ENCODE peak calls at places on chromosomes 7 and 10, in ten cellular contexts. S is sciatic nerve; Z is gastrocnemius medialis; A is stimulated activated CD8-positive, alpha-beta memory T cell treated with anti-CD3 and anti-CD28 coated beads, Interleukin-15, amount 100 ng/mL, for 4 hours; C is lower lobe of right lung; P is NCI-H2029 treated with DMSO at 0.1 percent for 48 hours; Q is SJSA1; U is AG08396; W is T1000; D is small intestine. M is an unnamed sample.

GRCh38 chr10:30502266-30503058 is 68.5 kb downstream of the MAP3K8 start:
- DNase-seq in S (no peak), Z (no peak), A (peak), C (no peak), P (no peak), Q (no peak), U (no peak), W (no peak), D (peak), M (peak)

GRCh38 chr7:22372863-22373262 is 15.9 kb upstream of the RAPGEF5 start:
- DNase-seq in S (no peak), Z (no peak), A (no peak), C (no peak), P (no peak), Q (no peak), U (no peak), W (no peak), D (peak), M (peak)

GRCh38 chr10:102066421-102067068 is 1.4 kb downstream of the HPS6 start:
- DNase-seq in S (peak), Z (no peak), A (no peak), C (no peak), P (no peak), Q (no peak), U (no peak), W (no peak), D (peak), M (no peak)

GRCh38 chr7:154871483-154871882 is 131.4 kb downstream of the PAXIP1 start:
- DNase-seq in S (no peak), Z (no peak), A (no peak), C (no peak), P (no peak), Q (no peak), U (no peak), W (no peak), D (no peak), M (no peak)

GRCh38 chr10:103725242-103725641 is 130.1 kb downstream of the SH3PXD2A start:
- DNase-seq in S (no peak), Z (no peak), A (no peak), C (no peak), P (no peak), Q (no peak), U (no peak), W (no peak), D (no peak), M (no peak)

GRCh38 chr7:98073047-98073446 is 33.6 kb upstream of the LMTK2 start:
- DNase-seq in S (no peak), Z (no peak), A (no peak), C (no peak), P (no peak), Q (no peak), U (no peak), W (no peak), D (no peak), M (no peak)

GRCh38 chr7:144738708-144739314 is 97.0 kb downstream of the TPK1 start:
- DNase-seq in S (no peak), Z (no peak), A (no peak), C (no peak), P (no peak), Q (peak), U (peak), W (no peak), D (peak), M (peak)

GRCh38 chr7:22733761-22734160 is 6.8 kb downstream of the IL6 start:
- DNase-seq in S (no peak), Z (no peak), A (no peak), C (no peak), P (no peak), Q (no peak), U (no peak), W (no peak), D (no peak), M (no peak)

GRCh38 chr10:4074559-4075407 is 289.8 kb upstream of the KLF6 start:
- DNase-seq in S (no peak), Z (no peak), A (no peak), C (no peak), P (no peak), Q (no peak), U (no peak), W (no peak), D (no peak), M (no peak)

GRCh38 chr7:36017111-36017510 is 135.9 kb upstream of the EEPD1 start:
- DNase-seq in S (no peak), Z (no peak), A (no peak), C (no peak), P (no peak), Q (no peak), U (no peak), W (no peak), D (no peak), M (no peak)

GRCh38 chr10:3778708-3779108 is 6.3 kb downstream of the KLF6 start:
- DNase-seq in S (no peak), Z (no peak), A (no peak), C (no peak), P (no peak), Q (no peak), U (no peak), W (no peak), D (no peak), M (no peak)

GRCh38 chr10:36669615-36670325 is 455.6 kb upstream of the ANKRD30A start:
- DNase-seq in S (no peak), Z (no peak), A (no peak), C (no peak), P (no peak), Q (no peak), U (no peak), W (no peak), D (no peak), M (no peak)

GRCh38 chr10:22633106-22633505 is 81.3 kb downstream of the PIP4K2A start:
- DNase-seq in S (no peak), Z (no peak), A (no peak), C (no peak), P (no peak), Q (no peak), U (no peak), W (no peak), D (no peak), M (no peak)

GRCh38 chr7:35839860-35840854 is 39.3 kb downstream of the SEPTIN7 start:
- DNase-seq in S (no peak), Z (no peak), A (no peak), C (no peak), P (no peak), Q (peak), U (peak), W (no peak), D (no peak), M (no peak)

GRCh38 chr10:48457949-48458661 is 146.8 kb downstream of the ARHGAP22 start:
- DNase-seq in S (peak), Z (no peak), A (no peak), C (no peak), P (no peak), Q (no peak), U (no peak), W (no peak), D (no peak), M (no peak)

GRCh38 chr10:29646238-29646902 is 11.6 kb upstream of the SVIL start:
- DNase-seq in S (no peak), Z (peak), A (no peak), C (no peak), P (no peak), Q (peak), U (peak), W (peak), D (peak), M (no peak)

GRCh38 chr7:85890244-85890811 is 703.5 kb upstream of the SEMA3D start:
- DNase-seq in S (no peak), Z (no peak), A (no peak), C (no peak), P (peak), Q (peak), U (peak), W (no peak), D (peak), M (no peak)

GRCh38 chr7:33109758-33110238 is 594 bp upstream of the RP9 start:
- DNase-seq in S (no peak), Z (no peak), A (no peak), C (no peak), P (no peak), Q (no peak), U (no peak), W (no peak), D (no peak), M (no peak)

GRCh38 chr10:79259834-79260233 is 87.4 kb upstream of the PPIF start:
- DNase-seq in S (no peak), Z (no peak), A (no peak), C (no peak), P (no peak), Q (no peak), U (no peak), W (no peak), D (no peak), M (no peak)